ENCODE peak calls at places on chromosomes 3 and 15, in seven cellular contexts. One of them, this sample, is unnamed.

GRCh38 chr3:143222981-143223380 is 103.4 kb downstream of the CHST2 start:
- DNase-seq in upper lobe of right lung: no peak
- DNase-seq in epithelial cell of esophagus: no peak
- DNase-seq in MM.1S: no peak
- DNase-seq in AG10803: no peak
- DNase-seq in stomach: no peak
- DNase-seq in fibroblast of the aortic adventitia: no peak
- DNase-seq in this sample: no peak

GRCh38 chr3:155631323-155632019 is 113.4 kb downstream of the PLCH1 start:
- DNase-seq in fibroblast of the aortic adventitia: peak
- DNase-seq in MM.1S: no peak
- DNase-seq in AG10803: no peak
- DNase-seq in stomach: no peak
- DNase-seq in epithelial cell of esophagus: peak
- DNase-seq in upper lobe of right lung: no peak
- DNase-seq in this sample: no peak

GRCh38 chr3:71172951-71173350 is 410.6 kb downstream of the FOXP1 start:
- DNase-seq in fibroblast of the aortic adventitia: peak
- DNase-seq in stomach: no peak
- DNase-seq in upper lobe of right lung: no peak
- DNase-seq in AG10803: peak
- DNase-seq in epithelial cell of esophagus: no peak
- DNase-seq in MM.1S: no peak
- DNase-seq in this sample: no peak

GRCh38 chr15:46413799-46414198 is 779.0 kb downstream of the SQOR start:
- DNase-seq in epithelial cell of esophagus: peak
- DNase-seq in upper lobe of right lung: no peak
- DNase-seq in AG10803: peak
- DNase-seq in stomach: no peak
- DNase-seq in MM.1S: no peak
- DNase-seq in fibroblast of the aortic adventitia: no peak
- DNase-seq in this sample: no peak

GRCh38 chr15:68843425-68844311 is 23.0 kb upstream of the ANP32A start:
- DNase-seq in fibroblast of the aortic adventitia: peak
- DNase-seq in MM.1S: peak
- DNase-seq in upper lobe of right lung: no peak
- DNase-seq in epithelial cell of esophagus: peak
- DNase-seq in stomach: no peak
- DNase-seq in AG10803: no peak
- DNase-seq in this sample: no peak

GRCh38 chr15:60375255-60375809 is 22.5 kb downstream of the ANXA2 start:
- DNase-seq in upper lobe of right lung: no peak
- DNase-seq in epithelial cell of esophagus: no peak
- DNase-seq in AG10803: no peak
- DNase-seq in stomach: no peak
- DNase-seq in MM.1S: no peak
- DNase-seq in fibroblast of the aortic adventitia: no peak
- DNase-seq in this sample: no peak

GRCh38 chr3:156536524-156537316 is 18.2 kb downstream of the SSR3 start:
- DNase-seq in upper lobe of right lung: no peak
- DNase-seq in stomach: no peak
- DNase-seq in MM.1S: no peak
- DNase-seq in AG10803: no peak
- DNase-seq in epithelial cell of esophagus: peak
- DNase-seq in fibroblast of the aortic adventitia: peak
- DNase-seq in this sample: no peak

GRCh38 chr3:9028134-9028533 is 64.9 kb upstream of the RAD18 start:
- DNase-seq in AG10803: peak
- DNase-seq in fibroblast of the aortic adventitia: peak
- DNase-seq in stomach: peak
- DNase-seq in epithelial cell of esophagus: no peak
- DNase-seq in upper lobe of right lung: peak
- DNase-seq in MM.1S: no peak
- DNase-seq in this sample: no peak

GRCh38 chr15:40258544-40258943 is 19.7 kb downstream of the PAK6 start:
- DNase-seq in MM.1S: no peak
- DNase-seq in fibroblast of the aortic adventitia: no peak
- DNase-seq in upper lobe of right lung: no peak
- DNase-seq in stomach: no peak
- DNase-seq in AG10803: no peak
- DNase-seq in epithelial cell of esophagus: no peak
- DNase-seq in this sample: no peak

GRCh38 chr3:172625404-172625803 is 85.5 kb downstream of the NCEH1 start:
- DNase-seq in AG10803: peak
- DNase-seq in upper lobe of right lung: no peak
- DNase-seq in stomach: no peak
- DNase-seq in fibroblast of the aortic adventitia: peak
- DNase-seq in MM.1S: no peak
- DNase-seq in epithelial cell of esophagus: peak
- DNase-seq in this sample: no peak

GRCh38 chr3:78130741-78131290 is 1090.9 kb downstream of the ROBO2 start:
- DNase-seq in upper lobe of right lung: no peak
- DNase-seq in MM.1S: no peak
- DNase-seq in stomach: no peak
- DNase-seq in fibroblast of the aortic adventitia: no peak
- DNase-seq in AG10803: no peak
- DNase-seq in epithelial cell of esophagus: no peak
- DNase-seq in this sample: no peak

GRCh38 chr3:46930945-46931403 is 45.6 kb downstream of the CCDC12 start:
- DNase-seq in AG10803: peak
- DNase-seq in upper lobe of right lung: peak
- DNase-seq in fibroblast of the aortic adventitia: no peak
- DNase-seq in epithelial cell of esophagus: no peak
- DNase-seq in stomach: peak
- DNase-seq in MM.1S: no peak
- DNase-seq in this sample: no peak

GRCh38 chr15:47603026-47603425 is 114.3 kb upstream of the SEMA6D start:
- DNase-seq in fibroblast of the aortic adventitia: peak
- DNase-seq in MM.1S: no peak
- DNase-seq in AG10803: no peak
- DNase-seq in epithelial cell of esophagus: peak
- DNase-seq in upper lobe of right lung: no peak
- DNase-seq in stomach: no peak
- DNase-seq in this sample: no peak

GRCh38 chr3:107429330-107430181 is 52.3 kb downstream of the CCDC54 start:
- DNase-seq in MM.1S: peak
- DNase-seq in upper lobe of right lung: peak
- DNase-seq in AG10803: peak
- DNase-seq in fibroblast of the aortic adventitia: peak
- DNase-seq in stomach: peak
- DNase-seq in epithelial cell of esophagus: peak
- DNase-seq in this sample: peak

GRCh38 chr3:19543212-19543841 is 390.7 kb downstream of the EFHB start:
- DNase-seq in epithelial cell of esophagus: peak
- DNase-seq in AG10803: no peak
- DNase-seq in stomach: no peak
- DNase-seq in upper lobe of right lung: no peak
- DNase-seq in fibroblast of the aortic adventitia: no peak
- DNase-seq in MM.1S: peak
- DNase-seq in this sample: no peak

GRCh38 chr3:124504332-124505059 is 225.8 kb upstream of the UMPS start:
- DNase-seq in fibroblast of the aortic adventitia: peak
- DNase-seq in AG10803: peak
- DNase-seq in stomach: no peak
- DNase-seq in MM.1S: no peak
- DNase-seq in upper lobe of right lung: peak
- DNase-seq in epithelial cell of esophagus: peak
- DNase-seq in this sample: no peak

GRCh38 chr3:73580343-73580742 is 44.4 kb downstream of the PDZRN3 start:
- DNase-seq in AG10803: peak
- DNase-seq in fibroblast of the aortic adventitia: peak
- DNase-seq in epithelial cell of esophagus: peak
- DNase-seq in upper lobe of right lung: no peak
- DNase-seq in stomach: no peak
- DNase-seq in MM.1S: no peak
- DNase-seq in this sample: no peak

GRCh38 chr15:66982250-66982649 is 83.2 kb upstream of the SMAD3 start:
- DNase-seq in MM.1S: no peak
- DNase-seq in fibroblast of the aortic adventitia: no peak
- DNase-seq in AG10803: no peak
- DNase-seq in stomach: no peak
- DNase-seq in upper lobe of right lung: no peak
- DNase-seq in epithelial cell of esophagus: no peak
- DNase-seq in this sample: no peak

GRCh38 chr15:93072440-93073394 is 16.3 kb downstream of the RGMA start:
- DNase-seq in MM.1S: no peak
- DNase-seq in stomach: peak
- DNase-seq in fibroblast of the aortic adventitia: peak
- DNase-seq in AG10803: peak
- DNase-seq in upper lobe of right lung: peak
- DNase-seq in epithelial cell of esophagus: peak
- DNase-seq in this sample: no peak

GRCh38 chr3:43522702-43523362 is 99.0 kb downstream of the ANO10 start:
- DNase-seq in upper lobe of right lung: no peak
- DNase-seq in epithelial cell of esophagus: peak
- DNase-seq in stomach: no peak
- DNase-seq in fibroblast of the aortic adventitia: peak
- DNase-seq in AG10803: no peak
- DNase-seq in MM.1S: no peak
- DNase-seq in this sample: no peak

GRCh38 chr3:89447244-89447643 is 339.8 kb downstream of the EPHA3 start:
- DNase-seq in upper lobe of right lung: no peak
- DNase-seq in stomach: no peak
- DNase-seq in AG10803: no peak
- DNase-seq in epithelial cell of esophagus: no peak
- DNase-seq in MM.1S: no peak
- DNase-seq in fibroblast of the aortic adventitia: no peak
- DNase-seq in this sample: no peak

DNA sequence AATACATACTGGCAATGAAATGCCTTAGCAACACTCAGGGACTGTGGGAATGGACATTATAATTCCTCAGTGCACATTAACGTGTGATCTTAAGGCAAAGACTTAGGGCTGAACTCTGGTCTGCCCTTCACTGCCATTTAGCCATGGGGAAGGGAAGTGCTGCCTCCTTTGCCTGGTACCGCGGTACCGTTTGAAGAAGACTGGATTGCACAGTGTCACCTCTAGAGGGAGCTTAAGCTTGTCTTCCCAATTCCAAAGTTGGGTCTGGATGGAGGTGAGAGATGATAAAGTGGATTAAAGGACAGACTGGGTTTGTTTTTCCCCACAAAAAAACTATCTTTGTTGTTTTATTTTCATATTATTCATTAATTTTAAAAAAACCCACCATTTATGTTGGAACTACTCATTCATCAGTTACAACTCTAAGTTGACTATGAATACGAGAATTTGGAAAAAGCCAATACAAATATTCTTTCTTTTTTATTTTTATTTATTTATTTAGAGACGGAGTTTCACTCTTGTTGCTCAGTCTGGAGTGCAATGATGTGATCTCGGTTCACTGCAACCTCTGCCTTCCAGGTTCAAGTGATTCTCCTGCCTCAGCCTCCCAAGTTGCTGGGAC is 60.0 kb upstream of the SYN2 start:
- DNase-seq in MM.1S: peak
- DNase-seq in stomach: peak
- DNase-seq in epithelial cell of esophagus: peak
- DNase-seq in fibroblast of the aortic adventitia: peak
- DNase-seq in upper lobe of right lung: no peak
- DNase-seq in AG10803: peak
- DNase-seq in this sample: no peak
- TF ChIP-seq CTCF in MM.1S: peak
- TF ChIP-seq CTCF in stomach: peak
- TF ChIP-seq CTCF in epithelial cell of esophagus: peak
- TF ChIP-seq CTCF in fibroblast of the aortic adventitia: peak
- TF ChIP-seq CTCF in upper lobe of right lung: peak
- TF ChIP-seq CTCF in AG10803: peak
- TF ChIP-seq CTCF in this sample: peak

DNA sequence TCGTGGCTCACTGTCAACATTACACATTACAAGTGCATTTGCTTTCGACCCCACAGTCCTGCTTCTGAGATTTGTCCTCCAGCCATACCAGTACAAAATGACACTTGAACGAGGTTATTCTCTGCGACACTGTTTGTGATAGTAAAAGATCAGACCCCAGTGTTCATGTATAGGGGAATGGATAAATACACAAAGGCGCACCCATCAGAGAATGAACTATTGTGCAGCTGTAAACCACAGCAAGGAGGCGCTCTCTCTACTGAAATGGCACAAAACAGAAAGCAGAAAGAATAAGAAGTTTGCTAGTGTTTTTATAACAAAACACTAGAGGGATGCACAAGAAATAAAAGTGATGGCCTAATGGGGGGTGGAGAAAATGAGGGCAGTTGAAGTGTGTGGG is 4.9 kb upstream of the CHSY1 start:
- DNase-seq in epithelial cell of esophagus: no peak
- DNase-seq in MM.1S: peak
- DNase-seq in upper lobe of right lung: no peak
- DNase-seq in fibroblast of the aortic adventitia: no peak
- DNase-seq in AG10803: no peak
- DNase-seq in stomach: no peak
- DNase-seq in this sample: no peak
- TF ChIP-seq CTCF in epithelial cell of esophagus: peak
- TF ChIP-seq CTCF in MM.1S: peak
- TF ChIP-seq CTCF in upper lobe of right lung: peak
- TF ChIP-seq CTCF in fibroblast of the aortic adventitia: peak
- TF ChIP-seq CTCF in AG10803: peak
- TF ChIP-seq CTCF in stomach: no peak
- TF ChIP-seq CTCF in this sample: peak

GRCh38 chr3:114562557-114562956 is 268.7 kb downstream of the TIGIT start:
- DNase-seq in MM.1S: no peak
- DNase-seq in stomach: no peak
- DNase-seq in epithelial cell of esophagus: no peak
- DNase-seq in upper lobe of right lung: no peak
- DNase-seq in AG10803: no peak
- DNase-seq in fibroblast of the aortic adventitia: no peak
- DNase-seq in this sample: no peak
- TF ChIP-seq CTCF in MM.1S: no peak
- TF ChIP-seq CTCF in stomach: no peak
- TF ChIP-seq CTCF in epithelial cell of esophagus: no peak
- TF ChIP-seq CTCF in upper lobe of right lung: no peak
- TF ChIP-seq CTCF in AG10803: no peak
- TF ChIP-seq CTCF in fibroblast of the aortic adventitia: no peak
- TF ChIP-seq CTCF in this sample: no peak

GRCh38 chr3:94331831-94332230 is 269.0 kb downstream of the NSUN3 start:
- DNase-seq in fibroblast of the aortic adventitia: no peak
- DNase-seq in upper lobe of right lung: no peak
- DNase-seq in stomach: no peak
- DNase-seq in epithelial cell of esophagus: no peak
- DNase-seq in AG10803: no peak
- DNase-seq in MM.1S: no peak
- DNase-seq in this sample: no peak

DNA sequence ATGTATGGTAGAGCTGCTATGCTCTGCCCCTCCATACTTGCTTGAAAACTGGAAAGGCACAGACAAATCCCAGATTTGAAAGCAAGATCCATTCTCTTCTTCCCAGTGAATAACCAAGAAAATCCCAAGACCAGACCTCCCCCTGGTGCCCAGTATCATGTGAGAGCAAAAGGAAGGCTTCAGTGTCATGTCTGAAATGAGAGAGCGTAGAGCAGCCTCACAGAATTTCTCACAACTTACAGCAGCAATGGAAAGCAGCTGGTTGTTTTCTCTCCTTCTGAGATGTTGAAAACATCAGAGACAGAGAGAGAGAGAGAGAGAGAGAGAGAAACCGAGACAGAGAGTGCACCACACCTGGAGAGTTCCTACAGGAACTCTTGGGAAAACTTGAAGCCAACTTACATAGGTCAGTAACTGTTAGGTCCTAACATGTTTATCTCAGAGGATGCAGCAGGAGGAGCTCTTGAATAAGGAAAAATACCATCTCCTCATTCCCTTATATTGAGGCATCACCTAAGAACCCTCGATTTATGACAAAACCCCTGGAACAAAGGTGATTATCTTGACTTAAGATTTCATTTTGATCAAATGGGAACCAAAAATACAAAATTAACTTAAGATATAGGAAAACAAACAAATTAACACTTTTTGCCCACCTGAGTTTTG is 273.3 kb downstream of the NSUN3 start:
- DNase-seq in MM.1S: peak
- DNase-seq in AG10803: peak
- DNase-seq in upper lobe of right lung: no peak
- DNase-seq in stomach: no peak
- DNase-seq in fibroblast of the aortic adventitia: peak
- DNase-seq in epithelial cell of esophagus: peak
- DNase-seq in this sample: no peak
- TF ChIP-seq CTCF in MM.1S: peak
- TF ChIP-seq CTCF in AG10803: peak
- TF ChIP-seq CTCF in upper lobe of right lung: peak
- TF ChIP-seq CTCF in stomach: no peak
- TF ChIP-seq CTCF in fibroblast of the aortic adventitia: peak
- TF ChIP-seq CTCF in epithelial cell of esophagus: peak
- TF ChIP-seq CTCF in this sample: peak